ENCODE peak calls at places on chromosomes 5 and 9, in seven cellular contexts. W, B, S, C, P, N and X are unnamed samples.

GRCh38 chr9:3527653-3527960 is 1.8 kb upstream of the RFX3 start:
- DNase-seq in W (no peak), B (no peak), S (no peak), C (no peak), P (no peak), N (no peak), X (no peak)

GRCh38 chr9:133608881-133609280 is 308 bp downstream of the FAM163B start:
- DNase-seq in W (no peak), B (no peak), S (no peak), C (no peak), P (no peak), N (no peak), X (no peak)

GRCh38 chr9:137785704-137786161 is 91.8 kb upstream of the CACNA1B start:
- DNase-seq in W (no peak), B (peak), S (no peak), C (no peak), P (peak), N (no peak), X (peak)

GRCh38 chr5:56941981-56942380 is 9.9 kb downstream of the MIER3 start:
- DNase-seq in W (no peak), B (no peak), S (no peak), C (no peak), P (no peak), N (no peak), X (no peak)

GRCh38 chr5:107487056-107487461 is 183.7 kb downstream of the EFNA5 start:
- DNase-seq in W (no peak), B (no peak), S (no peak), C (no peak), P (no peak), N (no peak), X (no peak)

GRCh38 chr9:122309861-122310260 is 45.2 kb downstream of the MRRF start:
- DNase-seq in W (no peak), B (no peak), S (no peak), C (no peak), P (no peak), N (no peak), X (no peak)

GRCh38 chr5:171336486-171337206 is 27.6 kb downstream of the TLX3 start:
- DNase-seq in W (no peak), B (peak), S (peak), C (peak), P (no peak), N (no peak), X (peak)

GRCh38 chr5:3325206-3325605 is 270.4 kb upstream of the IRX1 start:
- DNase-seq in W (no peak), B (no peak), S (no peak), C (no peak), P (no peak), N (no peak), X (no peak)

GRCh38 chr5:146947181-146947941 is 68.8 kb upstream of the PPP2R2B start:
- DNase-seq in W (no peak), B (peak), S (peak), C (no peak), P (no peak), N (no peak), X (no peak)

GRCh38 chr9:132142883-132143282 is 19.0 kb upstream of the NTNG2 start:
- DNase-seq in W (no peak), B (no peak), S (no peak), C (no peak), P (no peak), N (no peak), X (no peak)

GRCh38 chr5:53942724-53943123 is 367.6 kb downstream of the ARL15 start:
- DNase-seq in W (no peak), B (no peak), S (no peak), C (no peak), P (no peak), N (no peak), X (no peak)

GRCh38 chr5:39040875-39041274 is 33.3 kb downstream of the RICTOR start:
- DNase-seq in W (no peak), B (peak), S (no peak), C (no peak), P (peak), N (no peak), X (no peak)

GRCh38 chr9:137136261-137136925 is 2.6 kb upstream of the GRIN1 start:
- DNase-seq in W (no peak), B (no peak), S (no peak), C (no peak), P (no peak), N (no peak), X (no peak)

GRCh38 chr9:19376931-19377330 is 3.1 kb downstream of the RPS6 start:
- DNase-seq in W (no peak), B (no peak), S (no peak), C (no peak), P (no peak), N (no peak), X (no peak)

GRCh38 chr5:78779771-78780616 is 131.4 kb upstream of the LHFPL2 start:
- DNase-seq in W (no peak), B (no peak), S (no peak), C (no peak), P (no peak), N (no peak), X (no peak)

GRCh38 chr5:175814676-175815075 is 56.7 kb upstream of the CPLX2 start:
- DNase-seq in W (no peak), B (no peak), S (peak), C (no peak), P (no peak), N (no peak), X (no peak)

GRCh38 chr5:72307968-72308852 is 11.8 kb downstream of the MRPS27 start:
- DNase-seq in W (peak), B (peak), S (peak), C (peak), P (peak), N (peak), X (peak)

GRCh38 chr9:21316032-21316842 is 11.1 kb upstream of the IFNA5 start:
- DNase-seq in W (no peak), B (no peak), S (no peak), C (no peak), P (no peak), N (no peak), X (no peak)

GRCh38 chr9:18746631-18747030 is 272.7 kb downstream of the ADAMTSL1 start:
- DNase-seq in W (no peak), B (no peak), S (no peak), C (no peak), P (no peak), N (no peak), X (peak)

GRCh38 chr5:135236187-135236835 is 162.7 kb downstream of the MACROH2A1 start:
- DNase-seq in W (no peak), B (no peak), S (no peak), C (no peak), P (peak), N (no peak), X (no peak)

GRCh38 chr5:127227881-127228280 is 62.7 kb upstream of the MEGF10 start:
- DNase-seq in W (no peak), B (no peak), S (no peak), C (no peak), P (no peak), N (no peak), X (no peak)

GRCh38 chr5:179345429-179346321 is at the start of gene ADAMTS2:
- DNase-seq in W (no peak), B (no peak), S (no peak), C (no peak), P (peak), N (no peak), X (peak)

GRCh38 chr5:28408186-28408585 is 1369.8 kb upstream of the CDH9 start:
- DNase-seq in W (no peak), B (no peak), S (no peak), C (no peak), P (no peak), N (no peak), X (no peak)

GRCh38 chr9:137485343-137486140 is 26.4 kb upstream of the NSMF start:
- DNase-seq in W (no peak), B (no peak), S (no peak), C (no peak), P (peak), N (no peak), X (no peak)

GRCh38 chr5:151224372-151224771 is 480 bp upstream of the CCDC69 start:
- DNase-seq in W (no peak), B (no peak), S (no peak), C (no peak), P (peak), N (no peak), X (no peak)

GRCh38 chr9:12723409-12724028 is 30.3 kb downstream of the TYRP1 start:
- DNase-seq in W (no peak), B (no peak), S (peak), C (no peak), P (no peak), N (no peak), X (peak)

GRCh38 chr5:132812123-132812948 is 766 bp upstream of the SOWAHA start:
- DNase-seq in W (no peak), B (no peak), S (peak), C (no peak), P (no peak), N (no peak), X (no peak)

GRCh38 chr5:40376566-40376965 is 303.1 kb upstream of the PTGER4 start:
- DNase-seq in W (no peak), B (no peak), S (no peak), C (no peak), P (no peak), N (no peak), X (no peak)

GRCh38 chr9:114621561-114621960 is 10.5 kb downstream of the TMEM268 start:
- DNase-seq in W (no peak), B (no peak), S (no peak), C (no peak), P (no peak), N (no peak), X (no peak)

GRCh38 chr5:123035950-123036390 is 555 bp downstream of the PPIC start:
- DNase-seq in W (no peak), B (peak), S (no peak), C (peak), P (peak), N (no peak), X (peak)

GRCh38 chr9:92512622-92513021 is 23.2 kb downstream of the ECM2 start:
- DNase-seq in W (no peak), B (no peak), S (no peak), C (no peak), P (no peak), N (no peak), X (no peak)

GRCh38 chr5:82657036-82657699 is 379.0 kb upstream of the RPS23 start:
- DNase-seq in W (no peak), B (no peak), S (no peak), C (no peak), P (no peak), N (no peak), X (no peak)